ENCODE peak calls at places on chromosomes 12 and 14, in six cellular contexts. G is suprapubic skin, S is ovary, L is esophagus muscularis mucosa, N is testis, V is tibial nerve. E is an unnamed sample.

GRCh38 chr12:90090929-90091651 is 382.5 kb upstream of the ATP2B1 start:
- DNase-seq in G (peak; percentile 65), S (no peak), L (no peak), N (no peak), V (no peak), E (no peak)

GRCh38 chr12:118219772-118220171 is 83.8 kb downstream of the PEBP1 start:
- DNase-seq in G (no peak), S (no peak), L (no peak), N (peak; percentile 18), V (no peak), E (no peak)

GRCh38 chr14:80188571-80188970 is 22.7 kb downstream of the DIO2 start:
- DNase-seq in G (no peak), S (no peak), L (no peak), N (no peak), V (no peak), E (no peak)

GRCh38 chr14:68780358-68781160 is 12.3 kb downstream of the ZFP36L1 start:
- DNase-seq in G (no peak), S (peak; percentile 74), L (no peak), N (peak; percentile 88), V (no peak), E (peak; percentile 86)

GRCh38 chr14:101442451-101442850 is 118.8 kb upstream of the DIO3 start:
- DNase-seq in G (no peak), S (no peak), L (no peak), N (no peak), V (no peak), E (no peak)

GRCh38 chr12:88934163-88934747 is 354.0 kb upstream of the KITLG start:
- DNase-seq in G (no peak), S (no peak), L (no peak), N (no peak), V (no peak), E (no peak)

GRCh38 chr14:67999693-68000384 is 180.3 kb downstream of the RAD51B start:
- DNase-seq in G (no peak), S (no peak), L (no peak), N (no peak), V (no peak), E (no peak)

GRCh38 chr14:104874110-104874531 is 9.1 kb downstream of the CEP170B start:
- DNase-seq in G (no peak), S (peak; percentile 17), L (no peak), N (no peak), V (no peak), E (no peak)

GRCh38 chr12:57127101-57127709 is 1.1 kb upstream of the LRP1 start:
- DNase-seq in G (peak; percentile 84), S (peak; percentile 75), L (no peak), N (peak; percentile 92), V (peak; percentile 67), E (peak; percentile 72)

GRCh38 chr12:16303939-16304338 is 26.5 kb upstream of the SLC15A5 start:
- DNase-seq in G (no peak), S (no peak), L (no peak), N (no peak), V (no peak), E (no peak)

GRCh38 chr12:89636776-89637160 is 71.9 kb downstream of the ATP2B1 start:
- DNase-seq in G (no peak), S (no peak), L (no peak), N (no peak), V (no peak), E (no peak)

DNA sequence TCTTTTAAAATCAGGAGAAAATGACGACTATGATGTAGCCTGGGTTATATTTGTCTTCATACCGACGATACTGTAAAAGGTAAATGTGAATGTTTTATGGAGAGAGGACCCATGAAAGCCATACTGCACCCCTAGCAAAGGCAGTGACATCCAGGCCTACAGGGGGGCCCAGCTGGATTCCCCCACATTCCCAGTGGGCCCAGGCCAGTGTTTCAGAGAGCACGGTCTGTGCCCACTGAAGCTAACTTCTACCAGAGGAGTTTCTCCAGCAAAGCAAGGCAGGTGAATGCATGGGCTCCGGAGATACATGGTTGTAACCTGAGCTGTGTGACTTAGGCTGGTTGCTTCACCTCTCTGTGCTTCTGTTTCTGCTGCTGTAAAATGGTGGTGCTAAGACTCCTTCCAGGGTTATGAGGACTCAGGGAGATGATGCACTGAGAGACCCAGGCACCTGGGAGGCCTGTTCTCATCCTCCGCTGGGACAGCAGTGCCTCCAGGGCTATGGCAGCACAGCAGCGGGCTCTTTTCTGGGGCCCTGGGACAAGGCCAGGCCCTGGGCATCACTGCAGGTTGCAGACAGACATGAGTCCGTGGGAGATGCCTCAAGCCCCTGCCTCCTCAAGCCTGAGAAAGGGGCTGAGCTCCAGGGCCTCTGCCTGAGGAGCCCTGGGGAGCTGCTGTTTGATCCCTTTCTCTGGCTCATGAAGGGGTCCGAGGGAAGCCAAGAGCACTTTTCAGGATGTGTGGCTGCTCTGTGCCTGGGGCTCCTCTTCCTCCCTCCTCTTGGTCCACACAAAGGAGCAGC is 73.7 kb downstream of the SERPINA3 start:
- DNase-seq in G (peak; percentile 24), S (no peak), L (no peak), N (no peak), V (no peak), E (no peak)
- H3K36me3 ChIP-seq in G (no peaks in the 10 kb centered on the region), S (no peaks in the 10 kb centered on the region), L (no peaks in the 10 kb centered on the region), N (no peaks in the 10 kb centered on the region), V (no peaks in the 10 kb centered on the region), E (no peaks in the 10 kb centered on the region)

GRCh38 chr12:104991565-104992128 is 5.5 kb downstream of the NOPCHAP1 start:
- DNase-seq in G (no peak), S (no peak), L (no peak), N (no peak), V (no peak), E (no peak)

GRCh38 chr12:104985206-104985605 is 910 bp upstream of the NOPCHAP1 start:
- DNase-seq in G (no peak), S (no peak), L (no peak), N (no peak), V (no peak), E (no peak)

GRCh38 chr12:104990950-104991349 is 4.8 kb downstream of the NOPCHAP1 start:
- DNase-seq in G (no peak), S (no peak), L (no peak), N (no peak), V (no peak), E (no peak)

DNA sequence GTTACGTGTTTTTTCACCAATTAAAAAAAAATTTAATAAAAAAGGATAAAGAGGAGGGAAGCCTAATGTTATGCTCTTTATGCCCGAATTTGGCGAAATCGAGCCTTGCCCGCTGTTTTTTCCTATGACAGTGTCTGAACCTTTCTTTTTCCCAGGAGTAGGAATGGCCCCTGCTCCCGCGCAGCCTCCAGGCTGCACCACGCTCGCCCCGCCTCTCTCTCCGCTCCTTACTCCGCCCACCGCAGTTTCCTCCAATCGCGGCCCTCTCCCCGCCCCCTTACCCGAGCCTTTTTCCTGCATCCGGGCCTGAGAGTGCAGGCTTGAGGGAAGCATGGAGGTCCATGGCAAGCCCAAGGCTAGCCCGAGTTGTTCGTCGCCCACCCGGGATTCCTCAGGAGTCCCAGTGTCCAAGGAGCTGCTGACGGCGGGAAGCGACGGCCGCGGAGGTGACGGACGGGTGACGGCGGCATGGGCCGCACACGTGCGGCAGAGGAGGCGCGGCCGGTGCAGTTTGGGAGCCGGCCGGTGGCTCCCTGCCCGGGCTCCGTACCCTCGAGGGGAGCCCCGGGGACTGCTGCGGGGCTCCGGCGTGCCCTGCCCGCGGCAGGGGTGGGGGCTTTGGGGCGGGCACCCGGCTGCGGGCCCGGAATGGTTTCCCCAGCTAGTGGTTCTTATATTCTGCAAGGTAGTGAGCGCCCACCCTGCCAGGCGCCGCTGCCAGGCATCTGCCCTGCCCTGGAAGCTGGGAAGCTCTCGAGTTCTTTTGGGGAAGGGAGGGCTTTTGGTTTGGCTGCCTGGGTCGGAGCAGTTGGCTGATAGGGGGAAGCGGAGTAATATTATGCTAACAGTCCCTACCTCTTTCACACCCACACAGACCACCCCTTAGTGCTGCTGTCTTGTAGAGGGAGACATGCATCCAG is at the start of gene NOPCHAP1:
- DNase-seq in G (peak; percentile 95), S (peak; percentile 91), L (peak; percentile 98), N (peak; percentile 97), V (peak; percentile 91), E (peak; percentile 94)
- TF ChIP-seq POLR2A in G (peak; percentile 22), S (peak; percentile 43), L (no peak), N (peak; percentile 16), V (no peak), E (no peak)

GRCh38 chr12:120467439-120467838 is 2.1 kb downstream of the SRSF9 start:
- DNase-seq in G (no peak), S (no peak), L (no peak), N (no peak), V (no peak), E (no peak)

GRCh38 chr12:120462099-120462640 is 7.4 kb downstream of the SRSF9 start:
- DNase-seq in G (no peak), S (no peak), L (no peak), N (no peak), V (no peak), E (no peak)

GRCh38 chr12:120460157-120460556 is 9.4 kb downstream of the SRSF9 start:
- DNase-seq in G (no peak), S (no peak), L (no peak), N (no peak), V (no peak), E (no peak)

GRCh38 chr12:120466560-120467315 is 2.8 kb downstream of the SRSF9 start:
- DNase-seq in G (no peak), S (peak; percentile 39), L (no peak), N (peak; percentile 78), V (no peak), E (peak; percentile 30)

GRCh38 chr12:120463712-120464111 is 5.8 kb downstream of the SRSF9 start:
- DNase-seq in G (peak; percentile 28), S (no peak), L (no peak), N (no peak), V (no peak), E (no peak)
- H3K36me3 ChIP-seq in G (peaks cover 69% of the 10 kb centered on the region), S (no peaks in the 10 kb centered on the region), L (peaks cover 89% of the 10 kb centered on the region), N (no peaks in the 10 kb centered on the region), V (no peaks in the 10 kb centered on the region), E (peaks cover 35% of the 10 kb centered on the region)

GRCh38 chr12:95942106-95942531 is 295 bp downstream of the CCDC38 start:
- DNase-seq in G (no peak), S (no peak), L (no peak), N (no peak), V (no peak), E (no peak)

GRCh38 chr12:95944108-95944704 is 1.1 kb downstream of the AMDHD1 start:
- DNase-seq in G (no peak), S (no peak), L (no peak), N (no peak), V (no peak), E (no peak)

GRCh38 chr12:95943231-95943842 is at the start of gene AMDHD1:
- DNase-seq in G (peak; percentile 67), S (peak; percentile 32), L (no peak), N (peak; percentile 50), V (no peak), E (peak; percentile 78)

GRCh38 chr12:95940514-95940913 is 1.9 kb downstream of the CCDC38 start:
- DNase-seq in G (no peak), S (no peak), L (no peak), N (no peak), V (no peak), E (no peak)

GRCh38 chr12:95942532-95943230 is at the start of gene CCDC38:
- DNase-seq in G (peak; percentile 89), S (peak; percentile 69), L (peak; percentile 96), N (peak; percentile 77), V (peak; percentile 33), E (peak; percentile 80)
- TF ChIP-seq POLR2A in G (no peak), S (no peak), L (no peak), N (no peak), V (no peak), E (no peak)

DNA sequence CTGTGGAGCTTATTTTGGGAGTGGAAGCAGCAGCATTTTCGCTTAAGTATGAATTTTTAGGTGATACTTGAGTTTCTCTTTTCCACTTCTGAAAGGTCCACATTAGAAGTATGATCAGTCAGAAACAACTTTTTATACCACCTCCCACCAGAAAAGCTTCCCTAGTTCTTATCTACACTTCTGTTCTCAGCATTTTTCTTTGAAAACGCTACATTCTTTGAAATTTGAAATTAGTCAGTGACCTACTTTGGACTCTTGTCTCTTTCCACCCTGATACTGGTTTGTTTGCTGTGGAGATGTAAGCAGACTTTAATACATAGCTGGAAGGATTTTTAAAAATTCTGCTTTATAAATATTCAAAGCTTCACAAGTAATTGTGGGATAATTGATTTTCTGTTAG is 22.2 kb downstream of the PCBP2 start:
- DNase-seq in G (no peak), S (no peak), L (no peak), N (no peak), V (no peak), E (no peak)
- H3K36me3 ChIP-seq in G (peaks cover 98% of the 10 kb centered on the region), S (no peaks in the 10 kb centered on the region), L (peaks cover 99% of the 10 kb centered on the region), N (no peaks in the 10 kb centered on the region), V (peaks cover 3% of the 10 kb centered on the region), E (peaks cover 100% of the 10 kb centered on the region)

E was measured in heart left ventricle.